ENCODE peak calls at places on chromosomes 5 and 9, in eight cellular contexts. X is lower lobe of right lung, V is AG09309, Q is upper lobe of left lung, C is AG10803, F is WTC11, O is ascending aorta, D is PC-9. I is an unnamed sample.

GRCh38 chr5:54758038-54758437 is 227.4 kb downstream of the ESM1 start:
- DNase-seq in D (no peak), Q (no peak), X (no peak), F (no peak), O (no peak), V (peak; percentile 86), C (peak; percentile 89), I (no peak)

GRCh38 chr5:179343902-179344300 is 1.4 kb downstream of the ADAMTS2 start:
- DNase-seq in X (no peak), Q (no peak), O (no peak), C (peak; percentile 57), V (no peak), D (no peak), F (peak; percentile 90), I (no peak)

GRCh38 chr5:10338996-10339903 is 14.2 kb upstream of the MARCHF6 start:
- DNase-seq in C (no peak), F (peak; percentile 34), Q (no peak), O (no peak), X (no peak), V (no peak), D (no peak), I (no peak)

GRCh38 chr5:1792842-1793266 is 6.8 kb downstream of the MRPL36 start:
- DNase-seq in V (peak; percentile 48), C (peak; percentile 72), O (no peak), X (no peak), D (no peak), F (no peak), Q (no peak), I (no peak)

GRCh38 chr9:94150890-94151660 is 66.8 kb downstream of the PTPDC1 start:
- DNase-seq in F (no peak), O (no peak), C (peak; percentile 40), D (no peak), X (no peak), V (no peak), Q (no peak), I (no peak)

GRCh38 chr9:128555180-128555721 is 2.9 kb downstream of the SPTAN1 start:
- DNase-seq in X (no peak), C (peak; percentile 58), D (peak; percentile 76), O (no peak), Q (peak; percentile 29), F (no peak), V (no peak), I (peak; percentile 43)

GRCh38 chr9:79428422-79428821 is 143.3 kb upstream of the TLE4 start:
- DNase-seq in O (no peak), Q (no peak), F (no peak), V (no peak), D (no peak), X (no peak), C (no peak), I (no peak)

GRCh38 chr5:157026789-157027424 is 32.0 kb downstream of the HAVCR1 start:
- DNase-seq in O (no peak), Q (no peak), C (no peak), D (peak; percentile 39), V (no peak), X (no peak), F (peak; percentile 43), I (no peak)

GRCh38 chr5:154444559-154445421 is 1.0 kb upstream of the SAP30L start:
- DNase-seq in Q (peak; percentile 34), O (no peak), X (no peak), F (peak; percentile 40), C (no peak), D (no peak), V (no peak), I (no peak)

GRCh38 chr9:16899611-16900010 is 29.1 kb upstream of the BNC2 start:
- DNase-seq in X (no peak), D (no peak), V (no peak), F (no peak), C (peak; percentile 40), O (no peak), Q (no peak), I (no peak)

GRCh38 chr5:140075371-140075770 is 32.3 kb upstream of the NRG2 start:
- DNase-seq in C (peak; percentile 44), Q (no peak), X (no peak), O (no peak), F (no peak), D (peak; percentile 59), V (peak; percentile 14), I (no peak)

GRCh38 chr9:132156256-132156655 is 5.6 kb upstream of the NTNG2 start:
- DNase-seq in X (no peak), F (no peak), D (no peak), V (no peak), C (no peak), Q (no peak), O (no peak), I (no peak)

GRCh38 chr5:170986598-170986997 is 124.8 kb downstream of the RANBP17 start:
- DNase-seq in C (peak; percentile 30), Q (no peak), D (no peak), V (peak; percentile 3), X (no peak), F (no peak), O (no peak), I (no peak)
- TF ChIP-seq CTCF in C (peak; percentile 30), Q (no peak), D (peak; percentile 48), V (no peak), X (no peak), F (no peak), O (no peak), I (no peak)

DNA sequence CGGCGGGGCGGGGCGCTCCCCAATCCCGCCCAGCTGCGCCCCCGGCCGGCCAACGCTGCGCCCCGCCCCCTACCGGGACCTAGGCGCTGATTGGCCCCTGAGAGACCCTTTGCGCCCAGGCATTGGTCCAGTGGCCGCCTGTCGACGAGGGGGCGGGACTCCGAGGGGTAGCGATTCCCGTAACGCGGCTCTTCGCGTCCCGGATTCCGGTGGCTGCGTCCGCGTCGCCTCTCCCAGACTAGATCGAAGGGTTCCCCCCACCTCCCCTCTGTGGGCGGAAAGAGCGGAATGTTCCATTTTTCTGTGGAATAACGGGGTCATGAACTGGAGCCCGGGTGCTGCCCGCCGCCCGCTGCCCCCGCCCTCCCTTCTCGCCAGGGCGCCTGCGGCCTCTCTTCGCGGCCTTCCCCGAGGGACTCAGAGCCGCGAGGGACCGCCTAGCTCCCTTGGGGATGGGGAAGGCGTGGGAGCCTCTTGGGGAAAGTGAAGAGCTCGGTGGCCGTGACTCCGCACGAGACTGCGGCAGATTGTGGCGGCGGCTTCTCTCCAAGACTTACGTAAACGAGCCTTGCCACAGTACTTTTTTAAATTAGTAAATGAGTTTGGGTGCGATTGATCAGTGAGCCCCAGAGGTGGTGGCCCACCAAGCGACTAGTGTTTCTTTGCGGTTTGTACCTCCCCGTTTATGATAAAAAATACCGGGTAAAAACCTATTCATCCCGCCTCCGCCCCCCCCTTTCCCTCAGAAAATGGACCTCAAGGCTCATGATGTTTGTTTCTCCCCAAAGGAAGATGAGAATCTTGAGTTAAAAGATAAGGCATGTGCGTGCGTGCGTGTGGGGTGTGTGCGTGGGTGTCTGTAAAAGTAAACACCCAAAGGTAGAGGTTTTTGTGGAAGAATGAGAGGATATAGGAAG is 493 bp upstream of the IL6ST start:
- DNase-seq in F (peak; percentile 97), O (peak; percentile 85), X (peak; percentile 97), Q (peak; percentile 96), V (peak; percentile 88), C (peak; percentile 97), D (peak; percentile 85), I (peak; percentile 81)
- TF ChIP-seq CTCF in F (no peak), O (peak; percentile 6), X (peak; percentile 30), Q (no peak), V (no peak), C (no peak), D (no peak), I (no peak)

DNA sequence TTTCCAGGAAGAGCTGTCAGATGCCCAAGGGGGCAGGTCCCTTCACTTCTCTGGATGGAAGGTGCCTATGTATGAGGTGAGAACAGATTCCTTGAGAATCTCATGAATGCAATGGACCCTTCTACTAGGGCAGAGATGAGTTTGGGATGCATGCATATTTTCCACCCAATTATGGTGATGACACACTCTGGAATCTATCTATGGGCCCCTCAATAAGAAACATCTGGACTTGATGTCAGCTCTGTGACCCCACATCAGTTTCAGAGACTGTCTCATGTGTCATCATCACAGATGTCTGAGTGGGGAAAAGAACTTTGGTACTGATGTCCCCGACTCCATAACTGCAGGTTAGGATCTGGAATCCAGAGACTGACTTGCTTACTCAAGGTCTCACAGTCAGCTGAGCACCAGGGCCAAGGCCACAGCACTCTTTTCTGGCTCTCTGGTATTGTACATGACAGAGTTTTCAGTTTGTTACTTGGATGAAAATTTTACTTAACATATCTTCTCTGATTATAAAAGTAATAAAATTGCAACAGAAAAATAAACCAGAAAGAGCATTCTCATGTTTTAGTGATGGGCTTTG is 177.0 kb downstream of the DCP2 start:
- DNase-seq in V (no peak), F (no peak), O (no peak), D (no peak), X (no peak), Q (no peak), C (peak; percentile 63), I (no peak)
- TF ChIP-seq CTCF in V (no peak), F (no peak), O (no peak), D (no peak), X (no peak), Q (no peak), C (no peak), I (no peak)

GRCh38 chr9:33103381-33104110 is 27.1 kb upstream of the SMU1 start:
- DNase-seq in Q (no peak), F (no peak), C (no peak), O (no peak), D (no peak), X (no peak), V (no peak), I (no peak)
- TF ChIP-seq CTCF in Q (no peak), F (no peak), C (no peak), O (no peak), D (no peak), X (no peak), V (no peak), I (no peak)

GRCh38 chr5:112682621-112683061 is 55.0 kb upstream of the APC start:
- DNase-seq in F (no peak), V (no peak), X (no peak), C (peak; percentile 91), O (no peak), D (peak; percentile 38), Q (no peak), I (no peak)
- TF ChIP-seq CTCF in F (no peak), V (no peak), X (no peak), C (peak; percentile 16), O (no peak), D (no peak), Q (no peak), I (no peak)

I was measured in retinal pigment epithelial cell.